ENCODE peak calls at places on chromosomes 4 and X, in four cellular contexts. G, Y, Z and R are unnamed samples.
A peak's percentile ranks its signal among the peaks of the same experiment; 100 is the strongest.

GRCh38 chr4:102531441-102531840 is 30.3 kb downstream of the NFKB1 start:
- DNase-seq in Y (no peak), Z (no peak), G (no peak), R (peak; percentile 71)

GRCh38 chr4:127188847-127189246 is 443.9 kb upstream of the INTU start:
- DNase-seq in Z (no peak), G (no peak), Y (no peak), R (no peak)

GRCh38 chr4:107017681-107018321 is 18.3 kb downstream of the DKK2 start:
- DNase-seq in G (no peak), Z (no peak), Y (no peak), R (peak; percentile 58)

GRCh38 chr4:76504613-76505465 is 69.8 kb downstream of the SHROOM3 start:
- DNase-seq in Z (no peak), Y (no peak), G (peak; percentile 61), R (peak; percentile 84)

GRCh38 chr4:99845179-99845578 is 28.6 kb downstream of the DAPP1 start:
- DNase-seq in G (no peak), Y (no peak), Z (no peak), R (no peak)

GRCh38 chr4:154807042-154807630 is 26.1 kb downstream of the RBM46 start:
- DNase-seq in Z (no peak), Y (no peak), G (peak; percentile 61), R (peak; percentile 83)

GRCh38 chr4:184385705-184386141 is 88.6 kb downstream of the IRF2 start:
- DNase-seq in Y (peak; percentile 41), G (peak; percentile 69), Z (peak; percentile 27), R (no peak)

GRCh38 chr4:149371021-149371420 is 444.6 kb downstream of the IQCM start:
- DNase-seq in Y (no peak), Z (peak; percentile 17), G (peak; percentile 46), R (peak; percentile 81)

GRCh38 chrX:118745570-118745969 is 18.2 kb downstream of the IL13RA1 start:
- DNase-seq in Y (no peak), Z (no peak), G (no peak), R (peak; percentile 58)

GRCh38 chr4:74428278-74428677 is 16.7 kb upstream of the AREG start:
- DNase-seq in G (peak; percentile 16), Z (no peak), Y (no peak), R (no peak)

GRCh38 chrX:100410083-100410590 is at the start of gene PCDH19:
- DNase-seq in Z (peak; percentile 59), Y (peak; percentile 60), G (peak; percentile 54), R (peak; percentile 60)

GRCh38 chrX:97668126-97668525 is 784.4 kb downstream of the RPA4 start:
- DNase-seq in G (no peak), Y (no peak), Z (no peak), R (no peak)

GRCh38 chrX:52574416-52575275 is 57.8 kb upstream of the XAGE1B start:
- DNase-seq in G (peak; percentile 41), Z (peak; percentile 32), Y (no peak), R (peak; percentile 72)

GRCh38 chr4:110139815-110140214 is 58.6 kb downstream of the ELOVL6 start:
- DNase-seq in Z (no peak), Y (no peak), G (no peak), R (no peak)

GRCh38 chr4:169005453-169006099 is 4.5 kb downstream of the CBR4 start:
- DNase-seq in G (no peak), Z (no peak), Y (no peak), R (peak; percentile 60)

GRCh38 chr4:182286035-182286434 is 42.8 kb downstream of the TENM3 start:
- DNase-seq in Y (no peak), G (no peak), Z (no peak), R (peak; percentile 45)

GRCh38 chr4:55291227-55291629 is 54.8 kb upstream of the SRD5A3 start:
- DNase-seq in Y (peak; percentile 47), G (no peak), Z (no peak), R (no peak)

GRCh38 chr4:119559044-119559647 is 69.5 kb downstream of the PDE5A start:
- DNase-seq in Z (no peak), G (peak; percentile 61), Y (no peak), R (peak; percentile 87)

GRCh38 chr4:110505440-110505839 is 29.5 kb downstream of the ENPEP start:
- DNase-seq in Y (no peak), Z (no peak), G (no peak), R (no peak)

GRCh38 chr4:86822136-86822535 is 27.0 kb downstream of the SLC10A6 start:
- DNase-seq in G (no peak), Z (no peak), Y (no peak), R (peak; percentile 13)

GRCh38 chr4:37666625-37667071 is 19.5 kb downstream of the RELL1 start:
- DNase-seq in Y (no peak), Z (peak; percentile 29), G (peak; percentile 96), R (peak; percentile 61)

GRCh38 chrX:129530410-129530809 is 7.1 kb upstream of the SMARCA1 start:
- DNase-seq in Z (no peak), Y (no peak), G (no peak), R (no peak)

GRCh38 chrX:1035206-1035605 is 177.2 kb downstream of the CRLF2 start:
- DNase-seq in G (no peak), Y (no peak), Z (no peak), R (no peak)
- H3K9me3 ChIP-seq in G (peaks cover 4% of the 10 kb centered on the region), Y (peaks cover 30% of the 10 kb centered on the region), Z (no peaks in the 10 kb centered on the region), R (peaks cover 7% of the 10 kb centered on the region)

GRCh38 chr4:129059028-129059427 is 34.3 kb downstream of the SCLT1 start:
- DNase-seq in Z (no peak), G (no peak), Y (no peak), R (no peak)

GRCh38 chr4:129064717-129065116 is 28.6 kb downstream of the SCLT1 start:
- DNase-seq in G (no peak), Y (no peak), Z (no peak), R (peak; percentile 85)

GRCh38 chr4:129062580-129062979 is 30.8 kb downstream of the SCLT1 start:
- DNase-seq in Y (no peak), G (no peak), Z (no peak), R (no peak)

GRCh38 chr4:129063640-129064039 is 29.7 kb downstream of the SCLT1 start:
- DNase-seq in Y (no peak), Z (no peak), G (no peak), R (no peak)
- H3K9me3 ChIP-seq in Y (peaks cover 95% of the 10 kb centered on the region), Z (no peaks in the 10 kb centered on the region), G (no peaks in the 10 kb centered on the region), R (peaks cover 44% of the 10 kb centered on the region)

DNA sequence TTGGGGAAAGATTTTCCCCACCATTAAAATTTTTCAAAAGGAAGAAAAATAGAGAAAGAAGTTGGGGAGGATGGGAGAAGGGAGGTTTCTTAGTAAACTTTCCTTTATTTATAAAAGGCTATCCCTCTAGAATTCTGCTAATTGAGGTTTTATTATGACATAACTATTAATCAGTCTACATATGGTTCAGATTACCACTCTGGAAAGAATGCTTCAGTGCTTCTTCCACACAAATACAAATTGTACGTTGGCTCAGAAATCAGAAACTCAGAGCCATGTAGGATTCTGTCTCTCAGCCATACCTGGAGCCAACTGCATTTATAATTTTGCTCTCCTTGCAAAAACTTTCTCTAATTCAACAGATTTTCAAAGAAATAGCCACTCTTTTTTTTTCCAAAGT is 37.1 kb downstream of the SRPX start:
- DNase-seq in G (no peak), Y (no peak), Z (no peak), R (peak; percentile 31)
- H3K9me3 ChIP-seq in G (no peaks in the 10 kb centered on the region), Y (no peaks in the 10 kb centered on the region), Z (no peaks in the 10 kb centered on the region), R (peaks cover 14% of the 10 kb centered on the region)

GRCh38 chr4:15742083-15742582 is 36.0 kb upstream of the CD38 start:
- DNase-seq in Z (no peak), Y (no peak), G (no peak), R (no peak)
- H3K9me3 ChIP-seq in Z (no peaks in the 10 kb centered on the region), Y (peaks cover 19% of the 10 kb centered on the region), G (no peaks in the 10 kb centered on the region), R (peaks cover 23% of the 10 kb centered on the region)

GRCh38 chr4:186030795-186031194 is 38.2 kb upstream of the TLR3 start:
- DNase-seq in G (no peak), Y (no peak), Z (no peak), R (no peak)
- H3K9me3 ChIP-seq in G (no peaks in the 10 kb centered on the region), Y (peaks cover 15% of the 10 kb centered on the region), Z (no peaks in the 10 kb centered on the region), R (peaks cover 12% of the 10 kb centered on the region)

DNA sequence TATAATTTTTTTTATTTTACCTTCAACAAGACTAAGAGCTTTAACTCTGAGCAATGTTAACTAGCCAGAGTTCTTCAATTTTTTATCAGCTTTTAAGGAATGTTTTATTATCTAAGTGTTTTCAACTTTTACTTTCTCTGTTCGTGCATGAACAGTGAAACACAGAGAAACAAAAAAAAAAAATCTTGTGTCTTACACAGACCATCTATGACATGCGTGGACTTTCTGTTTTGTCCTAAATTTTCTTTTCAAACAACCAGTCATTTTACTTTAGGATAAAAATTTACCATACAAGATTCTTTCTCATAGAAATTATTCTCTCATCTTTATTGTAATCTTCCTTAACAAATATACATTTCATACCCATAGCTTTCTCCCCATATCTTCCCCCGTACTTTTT is 731.9 kb upstream of the PCDH10 start:
- DNase-seq in G (no peak), Y (no peak), Z (no peak), R (no peak)
- H3K9me3 ChIP-seq in G (no peaks in the 10 kb centered on the region), Y (peaks cover 20% of the 10 kb centered on the region), Z (no peaks in the 10 kb centered on the region), R (peaks cover 27% of the 10 kb centered on the region)

GRCh38 chr4:61762722-61763627 is 562.8 kb downstream of the ADGRL3 start:
- DNase-seq in Y (no peak), G (no peak), Z (no peak), R (no peak)
- H3K9me3 ChIP-seq in Y (peaks cover 9% of the 10 kb centered on the region), G (no peaks in the 10 kb centered on the region), Z (no peaks in the 10 kb centered on the region), R (no peaks in the 10 kb centered on the region)

DNA sequence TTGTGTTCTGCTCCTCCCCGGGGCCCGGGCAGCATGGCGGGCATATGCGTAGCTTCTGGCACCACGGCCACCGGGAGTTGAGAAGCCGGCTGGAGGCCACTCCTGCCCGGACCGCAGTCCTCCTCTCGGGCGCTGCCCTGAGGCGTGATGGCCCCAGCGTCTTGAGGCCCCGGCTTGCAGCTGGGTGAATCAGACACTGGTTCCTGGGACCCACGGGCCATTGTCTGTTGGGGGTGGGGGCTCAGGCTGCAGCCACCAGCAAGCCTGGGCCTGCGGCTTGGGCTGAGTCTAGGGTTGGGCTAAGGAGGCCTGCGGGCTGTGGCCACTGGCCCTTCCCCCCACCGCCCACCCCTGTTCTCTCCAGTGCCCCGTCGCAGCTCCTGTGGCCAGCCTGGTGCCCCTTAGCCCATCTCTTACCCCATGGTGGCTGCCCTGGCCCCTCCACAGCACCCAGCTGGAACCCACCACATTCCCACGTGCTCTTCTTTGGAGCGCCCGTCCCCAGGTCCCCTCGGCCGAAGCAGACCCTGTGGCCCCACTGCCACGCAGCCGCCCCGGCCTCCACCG is 6.7 kb upstream of the UVSSA start:
- DNase-seq in G (no peak), Y (no peak), Z (no peak), R (no peak)
- H3K9me3 ChIP-seq in G (no peaks in the 10 kb centered on the region), Y (no peaks in the 10 kb centered on the region), Z (no peaks in the 10 kb centered on the region), R (peaks cover 12% of the 10 kb centered on the region)

GRCh38 chrX:74853255-74853654 is 72.0 kb downstream of the NEXMIF start:
- DNase-seq in Z (no peak), G (no peak), Y (no peak), R (no peak)
- H3K9me3 ChIP-seq in Z (no peaks in the 10 kb centered on the region), G (no peaks in the 10 kb centered on the region), Y (peaks cover 34% of the 10 kb centered on the region), R (peaks cover 58% of the 10 kb centered on the region)

DNA sequence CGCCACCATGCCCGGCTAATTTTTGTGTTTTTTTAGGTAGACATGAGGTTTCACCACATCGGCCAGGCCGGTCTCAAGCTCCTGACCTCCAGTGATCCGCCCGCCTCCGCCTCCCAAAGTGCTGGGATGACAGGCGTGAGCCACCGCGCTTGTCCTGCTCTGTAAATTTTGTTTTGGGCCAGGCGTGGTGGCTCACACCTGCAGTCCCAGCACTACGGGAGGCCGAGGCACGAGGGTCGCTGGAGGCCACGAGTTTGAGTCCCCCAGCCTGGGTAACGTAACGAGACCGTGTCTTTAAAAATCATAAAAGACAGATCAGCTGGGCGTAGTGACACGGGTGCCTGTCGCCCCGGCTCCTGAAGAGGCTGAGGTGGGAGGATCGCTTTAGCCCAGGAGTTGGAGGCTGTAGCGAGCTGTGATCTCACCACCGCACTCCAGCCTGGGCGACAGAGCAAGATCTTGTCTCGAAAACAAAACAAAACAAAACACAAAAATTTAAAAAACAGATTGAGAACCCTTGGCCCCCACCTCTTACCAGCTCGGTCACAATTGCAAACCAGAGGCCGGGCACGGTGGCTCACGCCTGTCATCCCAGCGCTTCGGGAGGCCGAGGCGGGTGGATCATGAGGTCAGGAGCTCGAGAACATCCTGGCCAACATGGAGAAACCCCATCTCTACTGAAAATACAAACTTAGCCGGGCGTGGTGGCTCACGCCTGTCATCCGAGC is 34.0 kb upstream of the PPP2R3B start:
- DNase-seq in Z (no peak), G (no peak), Y (no peak), R (no peak)
- H3K9me3 ChIP-seq in Z (no peaks in the 10 kb centered on the region), G (no peaks in the 10 kb centered on the region), Y (no peaks in the 10 kb centered on the region), R (peaks cover 4% of the 10 kb centered on the region)